ENCODE peak calls at places on chromosomes 2 and 18, in four cellular contexts. X, U, G and P are unnamed samples.

GRCh38 chr2:74742486-74742885 is 88.4 kb downstream of the SEMA4F start:
- DNase-seq in G (no peak), X (no peak), U (no peak), P (no peak)

GRCh38 chr2:239363946-239364637 is 36.7 kb downstream of the HDAC4 start:
- DNase-seq in G (no peak), U (no peak), X (no peak), P (no peak)

GRCh38 chr2:225748606-225749005 is 349.1 kb downstream of the NYAP2 start:
- DNase-seq in X (no peak), G (no peak), U (no peak), P (no peak)

GRCh38 chr2:103363639-103364038 is 601.8 kb downstream of the TMEM182 start:
- DNase-seq in U (no peak), G (no peak), X (no peak), P (no peak)

GRCh38 chr2:184646177-184646576 is 47.8 kb downstream of the ZNF804A start:
- DNase-seq in U (peak), X (no peak), G (no peak), P (no peak)

GRCh38 chr2:190506666-190507065 is 27.9 kb downstream of the NEMP2 start:
- DNase-seq in X (peak), G (no peak), U (no peak), P (peak)

GRCh38 chr2:58853420-58853819 is 612.3 kb upstream of the FANCL start:
- DNase-seq in X (peak), G (no peak), U (no peak), P (peak)

GRCh38 chr2:184602734-184603133 is 4.4 kb downstream of the ZNF804A start:
- DNase-seq in G (no peak), X (no peak), U (no peak), P (no peak)

GRCh38 chr2:70553334-70553583 is 367 bp downstream of the TGFA start:
- DNase-seq in U (peak), X (peak), G (no peak), P (peak)

GRCh38 chr2:227155395-227155794 is 8.6 kb downstream of the COL4A4 start:
- DNase-seq in X (no peak), U (no peak), G (no peak), P (no peak)

GRCh38 chr2:239994086-239994485 is 31.1 kb downstream of the NDUFA10 start:
- DNase-seq in U (no peak), G (no peak), X (no peak), P (no peak)

GRCh38 chr2:172208881-172209325 is 106.2 kb upstream of the DLX2 start:
- DNase-seq in X (no peak), G (no peak), U (no peak), P (no peak)

GRCh38 chr2:118251427-118251826 is 163.2 kb downstream of the INSIG2 start:
- DNase-seq in U (peak), X (no peak), G (no peak), P (no peak)

GRCh38 chr18:73812423-73812822 is 335.2 kb downstream of the FBXO15 start:
- DNase-seq in X (no peak), G (no peak), U (no peak), P (no peak)

GRCh38 chr18:79278896-79279295 is 116.8 kb upstream of the NFATC1 start:
- DNase-seq in G (no peak), X (no peak), U (no peak), P (no peak)

GRCh38 chr2:176156959-176157498 is at the start of gene HOXD3:
- DNase-seq in U (no peak), G (no peak), X (peak), P (peak)

GRCh38 chr2:216298719-216299118 is 73.6 kb downstream of the MARCHF4 start:
- DNase-seq in U (peak), G (no peak), X (no peak), P (no peak)

GRCh38 chr2:158713523-158714138 is 81.5 kb upstream of the DAPL1 start:
- DNase-seq in U (no peak), X (no peak), G (no peak), P (no peak)

GRCh38 chr2:3575534-3576324 is 669 bp downstream of the RPS7 start:
- DNase-seq in X (peak), G (no peak), U (no peak), P (peak)

GRCh38 chr2:111095426-111095825 is 25.3 kb upstream of the BCL2L11 start:
- DNase-seq in X (no peak), U (no peak), G (no peak), P (no peak)

GRCh38 chr2:234275515-234275914 is 221.4 kb downstream of the ARL4C start:
- DNase-seq in X (peak), U (no peak), G (no peak), P (peak)

GRCh38 chr2:62473428-62473827 is 32.6 kb downstream of the TMEM17 start:
- DNase-seq in G (no peak), X (no peak), U (no peak), P (no peak)

GRCh38 chr2:28292491-28292890 is 100.2 kb upstream of the FOSL2 start:
- DNase-seq in X (no peak), U (no peak), G (no peak), P (no peak)

GRCh38 chr2:200703132-200703925 is 108.4 kb upstream of the BZW1 start:
- DNase-seq in X (peak), G (peak), U (no peak), P (peak)

GRCh38 chr2:164114937-164115336 is 379.1 kb upstream of the FIGN start:
- DNase-seq in U (peak), G (no peak), X (no peak), P (no peak)

GRCh38 chr2:11124760-11125068 is 30.6 kb upstream of the SLC66A3 start:
- DNase-seq in U (no peak), G (no peak), X (no peak), P (no peak)